ENCODE peak calls at places on chromosomes 5 and 9, in six cellular contexts. R, T, F, W, O and K are unnamed samples.

GRCh38 chr5:83285661-83286398 is 185.7 kb upstream of the VCAN start:
- DNase-seq in R (no peak), T (no peak), F (no peak), W (no peak), O (no peak), K (no peak)

GRCh38 chr5:139459451-139459934 is 3.0 kb downstream of the ECSCR start:
- DNase-seq in R (no peak), T (no peak), F (no peak), W (no peak), O (no peak), K (no peak)

GRCh38 chr9:89770779-89771178 is 166.0 kb downstream of the GADD45G start:
- DNase-seq in R (no peak), T (no peak), F (no peak), W (no peak), O (no peak), K (no peak)

GRCh38 chr5:953535-954449 is 54.8 kb upstream of the NKD2 start:
- DNase-seq in R (no peak), T (no peak), F (no peak), W (no peak), O (no peak), K (no peak)

GRCh38 chr5:94072116-94072515 is 330.7 kb upstream of the POU5F2 start:
- DNase-seq in R (peak; percentile 16), T (no peak), F (no peak), W (no peak), O (peak; percentile 22), K (no peak)

GRCh38 chr5:57836921-57837320 is 354.3 kb upstream of the ACTBL2 start:
- DNase-seq in R (no peak), T (no peak), F (no peak), W (no peak), O (no peak), K (no peak)

GRCh38 chr9:72415163-72415562 is 50.2 kb upstream of the ZFAND5 start:
- DNase-seq in R (no peak), T (no peak), F (no peak), W (no peak), O (no peak), K (no peak)

GRCh38 chr5:177957241-177957640 is 38.8 kb downstream of the PROP1 start:
- DNase-seq in R (no peak), T (no peak), F (no peak), W (no peak), O (no peak), K (no peak)

GRCh38 chr5:127599321-127599720 is 49.6 kb upstream of the CTXN3 start:
- DNase-seq in R (no peak), T (no peak), F (no peak), W (no peak), O (no peak), K (no peak)

GRCh38 chr9:121633144-121633714 is 18.2 kb upstream of the DAB2IP start:
- DNase-seq in R (no peak), T (no peak), F (no peak), W (no peak), O (no peak), K (no peak)

GRCh38 chr9:120308495-120308894 is 271.5 kb downstream of the CDK5RAP2 start:
- DNase-seq in R (peak; percentile 16), T (no peak), F (no peak), W (no peak), O (no peak), K (no peak)

GRCh38 chr5:55636711-55637110 is 75.4 kb downstream of the SLC38A9 start:
- DNase-seq in R (peak; percentile 14), T (peak; percentile 73), F (peak; percentile 44), W (no peak), O (peak; percentile 12), K (no peak)

GRCh38 chr5:89204766-89205165 is 321.8 kb upstream of the MEF2C start:
- DNase-seq in R (no peak), T (no peak), F (no peak), W (no peak), O (no peak), K (no peak)

GRCh38 chr9:128098936-128099931 is 28.3 kb downstream of the PTGES2 start:
- DNase-seq in R (no peak), T (no peak), F (no peak), W (no peak), O (no peak), K (no peak)

GRCh38 chr5:34674226-34674625 is 18.1 kb downstream of the RAI14 start:
- DNase-seq in R (no peak), T (no peak), F (no peak), W (no peak), O (peak; percentile 98), K (no peak)

GRCh38 chr5:8897316-8897715 is 648.6 kb downstream of the SEMA5A start:
- DNase-seq in R (no peak), T (no peak), F (no peak), W (no peak), O (no peak), K (no peak)

GRCh38 chr5:112636288-112636731 is 101.4 kb upstream of the APC start:
- DNase-seq in R (no peak), T (no peak), F (no peak), W (no peak), O (no peak), K (no peak)

GRCh38 chr5:1724822-1725602 is 74.6 kb downstream of the MRPL36 start:
- DNase-seq in R (no peak), T (no peak), F (no peak), W (no peak), O (no peak), K (no peak)

GRCh38 chr5:16489322-16489791 is 23.8 kb upstream of the ZNF622 start:
- DNase-seq in R (peak; percentile 44), T (no peak), F (no peak), W (no peak), O (peak; percentile 64), K (no peak)

GRCh38 chr9:79660615-79661014 is 88.8 kb downstream of the TLE4 start:
- DNase-seq in R (no peak), T (no peak), F (no peak), W (no peak), O (no peak), K (no peak)

GRCh38 chr5:113575074-113575473 is 61.6 kb downstream of the YTHDC2 start:
- DNase-seq in R (no peak), T (no peak), F (no peak), W (no peak), O (no peak), K (no peak)

GRCh38 chr9:18260527-18260926 is 213.4 kb upstream of the ADAMTSL1 start:
- DNase-seq in R (peak; percentile 17), T (peak; percentile 40), F (no peak), W (peak; percentile 19), O (no peak), K (no peak)

GRCh38 chr9:71884005-71884404 is 27.0 kb downstream of the ABHD17B start:
- DNase-seq in R (no peak), T (no peak), F (no peak), W (no peak), O (no peak), K (no peak)

GRCh38 chr9:133356391-133357091 is at the start of the genes SURF1 and SURF2:
- DNase-seq in R (peak; percentile 88), T (peak; percentile 79), F (peak; percentile 93), W (peak; percentile 94), O (peak; percentile 66), K (no peak)

GRCh38 chr5:27015758-27016157 is 22.6 kb downstream of the CDH9 start:
- DNase-seq in R (no peak), T (no peak), F (no peak), W (no peak), O (no peak), K (no peak)

GRCh38 chr9:3526903-3527652 is 1.3 kb upstream of the RFX3 start:
- DNase-seq in R (peak; percentile 79), T (peak; percentile 11), F (no peak), W (no peak), O (peak; percentile 13), K (no peak)

GRCh38 chr9:33143241-33143642 is 23.9 kb downstream of the B4GALT1 start:
- DNase-seq in R (peak; percentile 98), T (no peak), F (no peak), W (no peak), O (peak; percentile 80), K (no peak)

GRCh38 chr5:179878222-179879002 is 19.8 kb upstream of the MRNIP start:
- DNase-seq in R (no peak), T (no peak), F (no peak), W (peak; percentile 92), O (no peak), K (no peak)

DNA sequence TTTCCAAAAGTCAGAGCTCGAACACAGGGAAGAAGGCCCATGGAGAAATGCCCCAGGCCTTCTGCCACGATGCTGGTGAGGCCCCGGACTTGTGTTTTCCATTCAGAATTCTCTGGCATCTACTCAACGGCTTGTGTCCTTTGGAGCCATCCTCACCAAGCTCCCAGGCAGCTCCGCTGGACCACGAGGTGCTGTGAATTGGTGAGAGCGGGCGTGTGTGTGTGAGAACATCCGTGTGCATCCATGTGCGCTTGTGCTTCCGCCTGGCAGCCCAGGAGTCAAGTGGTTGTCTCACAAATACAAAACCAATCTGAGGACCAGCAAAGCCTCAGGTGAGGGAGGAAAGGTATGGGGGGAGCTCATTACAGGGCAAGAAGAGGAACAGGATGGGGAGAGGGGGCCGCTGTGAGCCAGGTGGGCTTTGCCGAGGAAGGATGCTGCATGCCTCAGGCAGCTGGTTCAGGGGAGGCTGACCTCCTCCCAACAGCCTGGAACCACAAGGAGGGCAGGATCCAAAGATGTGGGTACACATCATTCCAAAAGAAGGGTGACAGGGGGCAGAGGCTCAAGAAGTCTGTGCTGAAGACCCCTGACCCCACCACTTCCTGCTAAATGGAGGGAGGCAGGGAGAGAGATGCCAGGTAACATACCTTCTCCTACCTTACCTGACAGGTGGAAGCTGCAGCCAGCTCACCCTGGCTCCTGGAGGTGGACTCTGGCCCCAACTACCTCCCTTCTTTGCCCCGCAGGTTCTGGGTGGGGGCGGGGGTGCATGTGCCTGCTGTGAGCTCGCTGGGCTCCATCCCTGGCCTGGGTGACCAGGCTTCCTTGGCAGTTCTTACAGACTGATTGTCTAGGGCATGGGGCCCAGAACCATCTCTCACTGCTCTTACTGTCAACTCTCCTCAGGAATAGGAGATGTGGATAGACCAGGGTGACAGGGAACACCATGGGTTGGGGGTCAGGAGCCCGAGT is 196.3 kb downstream of the PAX5 start:
- DNase-seq in R (no peak), T (no peak), F (no peak), W (no peak), O (no peak), K (no peak)
- TF ChIP-seq POLR2A in R (no peak), T (no peak), F (no peak), W (no peak), O (no peak), K (no peak)

DNA sequence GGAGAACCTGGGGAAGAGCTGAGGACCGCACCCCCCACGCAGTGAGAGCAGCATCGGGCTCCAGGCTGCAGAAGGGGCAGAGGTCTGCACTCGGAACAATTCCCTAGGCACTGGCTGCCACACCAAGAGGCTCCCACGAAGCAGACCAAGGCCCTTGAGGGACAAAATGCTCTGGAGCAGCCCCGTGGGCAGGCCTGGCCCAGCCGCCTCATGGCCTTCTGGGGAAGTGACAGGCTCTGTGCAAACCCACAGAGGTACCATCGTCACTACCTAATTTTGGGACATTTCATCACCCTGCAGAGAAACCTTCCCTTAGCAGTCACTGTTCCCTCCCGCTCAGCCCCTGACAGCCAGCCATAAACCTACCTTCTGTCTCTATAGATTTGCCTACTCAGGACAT is 15.9 kb downstream of the FBXW5 start:
- DNase-seq in R (no peak), T (no peak), F (no peak), W (no peak), O (no peak), K (no peak)
- TF ChIP-seq POLR2A in R (no peak), T (no peak), F (no peak), W (no peak), O (no peak), K (no peak)

GRCh38 chr9:130712564-130713285 is 19.1 kb downstream of the EXOSC2 start:
- DNase-seq in R (peak; percentile 99), T (peak; percentile 98), F (peak; percentile 99), W (peak; percentile 53), O (peak; percentile 98), K (peak; percentile 90)
- TF ChIP-seq POLR2A in R (peak; percentile 37), T (peak; percentile 66), F (peak; percentile 64), W (peak; percentile 37), O (peak; percentile 98), K (no peak)

GRCh38 chr9:35538361-35539234 is 48.7 kb downstream of the RUSC2 start:
- DNase-seq in R (peak; percentile 50), T (peak; percentile 82), F (peak; percentile 81), W (no peak), O (peak; percentile 82), K (no peak)
- TF ChIP-seq POLR2A in R (no peak), T (peak; percentile 50), F (peak; percentile 55), W (peak; percentile 23), O (no peak), K (peak; percentile 21)